ENCODE peak calls at places on chromosomes 7 and 10, in ten cellular contexts. One of them, this sample, is unnamed.

GRCh38 chr7:80634505-80634904 is 3.9 kb upstream of the CD36 start:
- DNase-seq in MM.1S: no peak
- DNase-seq in HT-29: no peak
- DNase-seq in iris pigment epithelial cell: peak
- DNase-seq in OCI-M1: peak
- DNase-seq in AG08396: peak
- DNase-seq in NCI-H1436: no peak
- DNase-seq in aorta: no peak
- DNase-seq in mesendoderm: no peak
- DNase-seq in skeletal muscle cell: peak
- DNase-seq in this sample: peak

GRCh38 chr7:154409703-154410311 is 357.6 kb downstream of the DPP6 start:
- DNase-seq in aorta: no peak
- DNase-seq in skeletal muscle cell: no peak
- DNase-seq in OCI-M1: peak
- DNase-seq in HT-29: peak
- DNase-seq in MM.1S: peak
- DNase-seq in mesendoderm: peak
- DNase-seq in NCI-H1436: no peak
- DNase-seq in AG08396: no peak
- DNase-seq in iris pigment epithelial cell: peak
- DNase-seq in this sample: no peak

GRCh38 chr10:79979310-79979972 is 30.5 kb upstream of the SFTPD start:
- DNase-seq in HT-29: no peak
- DNase-seq in aorta: no peak
- DNase-seq in skeletal muscle cell: no peak
- DNase-seq in AG08396: no peak
- DNase-seq in iris pigment epithelial cell: no peak
- DNase-seq in mesendoderm: peak
- DNase-seq in NCI-H1436: no peak
- DNase-seq in MM.1S: no peak
- DNase-seq in OCI-M1: no peak
- DNase-seq in this sample: no peak

GRCh38 chr10:8150401-8150905 is 96.0 kb downstream of the GATA3 start:
- DNase-seq in skeletal muscle cell: no peak
- DNase-seq in AG08396: no peak
- DNase-seq in mesendoderm: no peak
- DNase-seq in OCI-M1: no peak
- DNase-seq in HT-29: no peak
- DNase-seq in MM.1S: no peak
- DNase-seq in aorta: no peak
- DNase-seq in iris pigment epithelial cell: peak
- DNase-seq in NCI-H1436: no peak
- DNase-seq in this sample: no peak

GRCh38 chr7:137009404-137009803 is 141.0 kb downstream of the CHRM2 start:
- DNase-seq in skeletal muscle cell: no peak
- DNase-seq in MM.1S: no peak
- DNase-seq in AG08396: no peak
- DNase-seq in OCI-M1: no peak
- DNase-seq in HT-29: no peak
- DNase-seq in aorta: no peak
- DNase-seq in NCI-H1436: no peak
- DNase-seq in iris pigment epithelial cell: no peak
- DNase-seq in mesendoderm: no peak
- DNase-seq in this sample: no peak

GRCh38 chr10:48464871-48465736 is 139.8 kb downstream of the ARHGAP22 start:
- DNase-seq in OCI-M1: no peak
- DNase-seq in mesendoderm: no peak
- DNase-seq in AG08396: no peak
- DNase-seq in iris pigment epithelial cell: no peak
- DNase-seq in skeletal muscle cell: no peak
- DNase-seq in MM.1S: no peak
- DNase-seq in NCI-H1436: no peak
- DNase-seq in HT-29: no peak
- DNase-seq in aorta: peak
- DNase-seq in this sample: no peak

GRCh38 chr7:27145167-27145883 is 1.8 kb upstream of the HOXA5 start:
- DNase-seq in mesendoderm: no peak
- DNase-seq in skeletal muscle cell: no peak
- DNase-seq in NCI-H1436: no peak
- DNase-seq in MM.1S: no peak
- DNase-seq in iris pigment epithelial cell: no peak
- DNase-seq in aorta: no peak
- DNase-seq in OCI-M1: no peak
- DNase-seq in AG08396: no peak
- DNase-seq in HT-29: no peak
- DNase-seq in this sample: no peak

GRCh38 chr7:4730971-4731370 is 44.5 kb upstream of the AP5Z1 start:
- DNase-seq in skeletal muscle cell: no peak
- DNase-seq in OCI-M1: no peak
- DNase-seq in iris pigment epithelial cell: no peak
- DNase-seq in NCI-H1436: no peak
- DNase-seq in mesendoderm: peak
- DNase-seq in aorta: no peak
- DNase-seq in AG08396: no peak
- DNase-seq in HT-29: no peak
- DNase-seq in MM.1S: no peak
- DNase-seq in this sample: no peak

GRCh38 chr7:116447436-116447835 is 52.1 kb upstream of the CAV2 start:
- DNase-seq in mesendoderm: no peak
- DNase-seq in MM.1S: no peak
- DNase-seq in AG08396: no peak
- DNase-seq in OCI-M1: no peak
- DNase-seq in iris pigment epithelial cell: no peak
- DNase-seq in NCI-H1436: no peak
- DNase-seq in skeletal muscle cell: no peak
- DNase-seq in aorta: no peak
- DNase-seq in HT-29: peak
- DNase-seq in this sample: no peak